ENCODE peak calls at places on chromosomes 1 and 21, in four cellular contexts. A, Q, G and O are unnamed samples.

GRCh38 chr1:156706647-156707008 is 1.2 kb upstream of the CRABP2 start:
- DNase-seq in Q (no peak), A (peak), G (peak), O (no peak)

GRCh38 chr1:206808615-206809014 is 36.3 kb upstream of the IL10 start:
- DNase-seq in A (peak), G (no peak), Q (no peak), O (no peak)

GRCh38 chr1:227940791-227941241 is 6.9 kb downstream of the WNT9A start:
- DNase-seq in A (no peak), G (no peak), Q (no peak), O (peak)

GRCh38 chr1:245764040-245764439 is 609.3 kb downstream of the KIF26B start:
- DNase-seq in A (peak), Q (no peak), G (no peak), O (no peak)

GRCh38 chr1:8344893-8345507 is 27.1 kb downstream of the SLC45A1 start:
- DNase-seq in G (no peak), Q (no peak), A (no peak), O (no peak)

GRCh38 chr1:78231894-78232293 is 186.1 kb downstream of the GIPC2 start:
- DNase-seq in Q (no peak), G (no peak), A (no peak), O (no peak)

GRCh38 chr1:3092530-3092929 is 23.5 kb downstream of the PRDM16 start:
- DNase-seq in A (no peak), Q (no peak), G (no peak), O (no peak)

GRCh38 chr1:117335376-117336086 is 31.7 kb upstream of the MAN1A2 start:
- DNase-seq in Q (no peak), G (no peak), A (no peak), O (no peak)

GRCh38 chr21:44736291-44737004 is 25.1 kb upstream of the TSPEAR start:
- DNase-seq in Q (peak), G (no peak), A (no peak), O (no peak)

GRCh38 chr1:59214764-59215208 is 82.1 kb upstream of the FGGY start:
- DNase-seq in A (no peak), G (peak), Q (no peak), O (no peak)

GRCh38 chr1:38919075-38919474 is 22.6 kb downstream of the RHBDL2 start:
- DNase-seq in Q (no peak), A (no peak), G (no peak), O (no peak)

GRCh38 chr1:65180977-65181376 is 33.0 kb downstream of the AK4 start:
- DNase-seq in G (no peak), Q (no peak), A (no peak), O (no peak)

GRCh38 chr21:46063227-46063626 is 34.7 kb upstream of the COL6A2 start:
- DNase-seq in Q (no peak), G (no peak), A (no peak), O (no peak)

GRCh38 chr1:26771643-26772321 is 16.0 kb upstream of the PIGV start:
- DNase-seq in A (no peak), Q (peak), G (no peak), O (no peak)

GRCh38 chr1:26774462-26774861 is 13.3 kb upstream of the PIGV start:
- DNase-seq in G (no peak), Q (no peak), A (no peak), O (no peak)

GRCh38 chr1:26775666-26776065 is 12.1 kb upstream of the PIGV start:
- DNase-seq in Q (no peak), G (no peak), A (no peak), O (no peak)

GRCh38 chr1:26771285-26771642 is 16.5 kb upstream of the PIGV start:
- DNase-seq in G (no peak), A (no peak), Q (no peak), O (no peak)

GRCh38 chr1:26772687-26773086 is 15.1 kb upstream of the PIGV start:
- DNase-seq in Q (peak), G (no peak), A (no peak), O (no peak)
- H3K27ac ChIP-seq in Q (no peak), G (no peak), A (no peak), O (peak)

DNA sequence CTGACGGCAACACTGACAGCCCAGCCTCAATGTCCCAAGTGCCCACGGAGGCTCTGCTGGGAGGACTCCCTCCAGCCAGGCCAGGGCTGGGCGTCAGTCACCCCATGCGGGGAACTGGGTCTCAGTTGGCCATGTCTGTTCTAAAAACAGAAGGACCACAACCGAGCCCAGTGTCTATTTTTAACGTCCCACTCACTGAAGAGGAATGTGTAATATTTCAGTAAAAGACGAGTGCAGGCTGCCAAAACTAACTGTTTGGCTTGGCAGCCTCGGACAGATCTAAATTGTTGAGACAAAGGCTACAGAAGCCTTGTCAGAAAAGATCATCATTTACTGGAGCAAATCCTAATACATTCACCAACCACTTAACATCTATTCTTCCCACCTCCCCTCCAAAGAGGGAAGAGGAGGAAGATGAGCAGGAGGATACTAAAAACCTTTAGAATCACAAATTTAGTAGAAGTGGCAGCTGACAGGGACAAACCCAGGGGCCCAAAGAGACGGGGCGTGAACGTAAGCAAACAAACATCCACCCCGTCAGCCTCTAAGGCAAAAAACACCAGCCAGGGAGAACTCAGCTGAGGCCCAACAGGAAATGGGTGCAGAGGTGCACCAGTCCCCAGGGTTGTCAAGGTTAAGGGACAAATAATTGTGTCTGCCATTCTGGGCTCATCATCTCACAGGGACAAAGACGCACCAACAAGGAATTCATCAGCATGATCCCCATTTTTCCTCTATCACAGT is 18.7 kb downstream of the C1orf198 start:
- DNase-seq in Q (no peak), G (peak), A (no peak), O (peak)
- H3K4me3 ChIP-seq in Q (no peak), G (no peak), A (no peak), O (peak)

DNA sequence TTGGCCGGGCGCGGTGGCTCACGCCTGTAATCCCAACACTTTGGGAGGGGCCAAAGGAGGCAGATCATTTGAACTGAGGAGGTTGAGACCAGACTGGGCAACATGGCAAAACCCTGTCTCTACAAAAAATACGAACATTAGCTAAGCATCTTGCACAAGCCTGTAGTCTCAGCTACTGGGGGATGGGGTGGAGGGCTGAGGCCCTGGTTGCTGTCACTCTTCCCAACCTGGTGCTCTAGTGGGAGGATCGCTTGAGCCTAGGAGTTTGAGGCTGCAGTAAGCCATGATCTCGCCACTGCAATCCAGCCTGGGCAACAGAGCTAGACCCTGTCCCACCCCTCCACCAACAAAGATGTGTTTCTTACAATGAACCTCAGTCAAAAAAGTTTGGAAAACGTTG is 2.8 kb downstream of the PHGDH start:
- DNase-seq in Q (no peak), G (no peak), A (peak), O (peak)
- H3K27ac ChIP-seq in Q (no peak), G (peak), A (no peak), O (peak)

DNA sequence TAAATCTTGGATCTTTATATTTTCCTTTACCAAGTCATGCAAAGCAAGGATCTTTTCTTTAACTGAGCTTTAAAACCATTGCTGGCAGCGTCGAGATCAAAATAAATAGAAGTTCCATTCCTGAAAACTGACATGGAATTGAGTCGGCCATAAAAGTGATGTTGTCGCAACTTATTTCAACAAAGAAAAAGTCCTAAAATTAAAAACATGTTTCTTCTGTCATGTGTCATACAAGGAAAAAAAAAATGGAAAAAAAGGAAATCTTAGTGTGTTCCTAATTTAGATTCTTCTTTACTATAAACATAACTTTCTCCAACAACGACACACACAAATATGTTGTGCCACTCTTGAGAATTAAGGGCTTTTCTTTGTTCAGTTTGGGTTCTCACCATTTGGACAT is 34.9 kb downstream of the GREM2 start:
- DNase-seq in Q (no peak), G (no peak), A (no peak), O (no peak)
- H3K4me3 ChIP-seq in Q (no peak), G (no peak), A (no peak), O (no peak)

GRCh38 chr1:173187838-173188237 is 19.3 kb downstream of the TNFSF4 start:
- DNase-seq in Q (no peak), A (no peak), G (no peak), O (no peak)

GRCh38 chr1:173193639-173194038 is 13.5 kb downstream of the TNFSF4 start:
- DNase-seq in A (no peak), G (no peak), Q (no peak), O (no peak)

GRCh38 chr1:173195596-173196088 is 11.5 kb downstream of the TNFSF4 start:
- DNase-seq in Q (no peak), A (no peak), G (no peak), O (no peak)

GRCh38 chr1:173191011-173191410 is 16.1 kb downstream of the TNFSF4 start:
- DNase-seq in Q (no peak), G (no peak), A (no peak), O (no peak)

DNA sequence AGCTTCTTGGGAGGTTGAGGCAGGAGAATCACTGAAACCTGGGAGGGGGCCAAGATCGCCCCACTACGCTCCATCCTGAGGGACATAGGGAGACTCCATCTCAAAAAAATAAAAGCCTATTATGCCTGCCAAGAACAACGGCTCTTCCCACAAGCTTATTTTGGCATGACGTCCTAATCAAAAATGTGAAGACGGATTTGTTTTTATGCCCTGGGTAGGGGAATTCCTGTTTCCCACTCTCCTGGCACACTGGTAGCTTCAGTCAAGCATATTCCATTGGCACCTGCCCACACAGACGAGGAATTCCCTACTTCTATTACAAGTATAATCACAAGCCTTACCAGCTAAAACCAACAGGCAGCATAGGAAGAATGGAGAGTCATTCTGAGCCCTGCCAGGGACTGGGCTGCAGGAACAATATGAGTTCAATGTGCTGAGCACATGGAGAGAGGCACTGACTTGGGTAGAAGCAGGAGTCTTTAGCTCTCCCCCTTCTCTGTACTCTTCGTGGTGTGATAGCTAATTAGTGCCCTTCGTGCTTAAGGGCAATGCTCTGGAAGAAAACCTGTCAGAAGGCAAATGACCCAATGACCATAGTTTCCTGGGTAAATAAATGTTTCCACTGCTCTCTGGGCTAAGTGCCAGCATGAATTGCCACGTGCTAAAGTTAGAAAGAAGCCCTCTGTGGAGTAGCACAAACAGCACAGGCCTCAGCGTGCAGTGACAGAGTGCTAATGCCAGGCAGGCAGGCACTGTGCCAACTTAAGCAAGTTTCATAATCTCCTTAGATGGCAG is 16.8 kb downstream of the TNFSF4 start:
- DNase-seq in G (peak), A (no peak), Q (peak), O (peak)
- H3K27ac ChIP-seq in G (peak), A (no peak), Q (no peak), O (peak)